ENCODE peak calls at places on chromosomes 2 and 18, in nine cellular contexts. Z is right atrium auricular region, B is bronchial epithelial cell, Y is breast epithelium, O is sigmoid colon, H is Calu3, N is neural progenitor cell, F is IMR-90, G is neural crest cell. E is an unnamed sample.
A peak's percentile ranks its signal among the peaks of the same experiment; 100 is the strongest.

GRCh38 chr18:62118324-62118723 is 68.5 kb downstream of the PIGN start:
- DNase-seq in F (peak; percentile 81), O (no peak), N (no peak), G (no peak), H (no peak), B (no peak), Z (no peak), Y (no peak), E (no peak)

GRCh38 chr2:140589696-140590095 is 1541.1 kb downstream of the LRP1B start:
- DNase-seq in B (no peak), Z (no peak), G (no peak), Y (no peak), O (no peak), H (no peak), F (no peak), N (no peak), E (no peak)

GRCh38 chr2:61726456-61727209 is 127.2 kb downstream of the FAM161A start:
- DNase-seq in Y (no peak), Z (no peak), H (no peak), B (no peak), G (no peak), F (peak; percentile 4), O (no peak), N (no peak), E (no peak)

GRCh38 chr18:3653859-3654441 is 204.0 kb downstream of the TGIF1 start:
- DNase-seq in F (no peak), O (no peak), N (no peak), Z (no peak), G (no peak), Y (no peak), H (no peak), B (no peak), E (no peak)

GRCh38 chr2:149561309-149561926 is 26.2 kb downstream of the MMADHC start:
- DNase-seq in G (peak; percentile 51), O (no peak), Z (no peak), B (peak; percentile 42), Y (no peak), H (peak; percentile 39), N (peak; percentile 45), F (peak; percentile 30), E (no peak)

GRCh38 chr2:14941151-14941631 is 308.7 kb downstream of the LRATD1 start:
- DNase-seq in G (no peak), F (peak; percentile 11), H (no peak), N (no peak), Z (no peak), Y (no peak), B (no peak), O (no peak), E (no peak)

GRCh38 chr2:144995482-144995881 is 475.6 kb upstream of the ZEB2 start:
- DNase-seq in N (no peak), B (no peak), Z (no peak), H (no peak), O (no peak), Y (no peak), G (no peak), F (no peak), E (no peak)

GRCh38 chr2:235314371-235314915 is 179.4 kb upstream of the AGAP1 start:
- DNase-seq in Y (no peak), F (no peak), O (no peak), G (no peak), Z (no peak), H (no peak), N (no peak), B (no peak), E (no peak)

GRCh38 chr2:109032229-109032800 is 43.3 kb upstream of the EDAR start:
- DNase-seq in H (no peak), B (no peak), Z (no peak), O (no peak), Y (no peak), N (no peak), G (no peak), F (no peak), E (no peak)

GRCh38 chr2:82939211-82939610 is 1519.9 kb downstream of the SUCLG1 start:
- DNase-seq in O (no peak), N (no peak), G (no peak), B (no peak), H (no peak), F (no peak), Z (no peak), Y (no peak), E (no peak)

DNA sequence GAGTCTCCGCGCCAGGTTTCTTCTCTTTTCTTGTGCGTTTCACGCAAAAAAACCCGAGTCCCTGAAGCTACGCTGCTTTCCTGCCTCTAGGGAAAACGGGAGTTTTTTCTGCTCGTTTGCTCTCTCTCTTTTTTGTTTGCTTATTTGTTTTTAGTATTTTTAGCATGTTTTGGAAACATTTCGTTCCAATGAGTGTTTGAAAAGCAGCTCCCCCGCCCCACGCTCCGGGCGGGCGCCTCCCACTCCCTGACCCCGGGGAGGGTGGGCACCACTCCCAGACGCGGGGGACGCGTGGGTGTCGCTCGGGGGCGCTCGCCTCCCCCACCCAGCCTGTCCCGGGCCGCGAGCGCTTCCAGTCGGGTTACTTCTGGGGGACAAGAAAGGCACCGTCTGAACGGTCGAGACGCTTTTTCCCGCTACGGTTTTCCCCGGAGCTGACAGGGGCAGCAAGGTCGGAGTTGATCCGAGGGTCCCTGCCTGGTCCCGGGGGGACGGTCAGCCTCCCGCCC is 446 bp upstream of the EFHD1 start:
- DNase-seq in H (peak; percentile 24), O (peak; percentile 83), F (no peak), B (no peak), Z (no peak), Y (no peak), G (no peak), N (peak; percentile 23), E (no peak)
- TF ChIP-seq CTCF in H (no peak), O (no peak), F (no peak), B (no peak), Z (no peak), Y (peak; percentile 18), G (peak; percentile 30), N (peak; percentile 20), E (peak; percentile 37)

GRCh38 chr2:64792310-64792709 is 138.6 kb upstream of the SERTAD2 start:
- DNase-seq in Y (no peak), G (no peak), B (no peak), Z (no peak), H (no peak), F (peak; percentile 20), O (no peak), N (no peak), E (no peak)
- TF ChIP-seq CTCF in Y (no peak), G (no peak), B (no peak), Z (peak; percentile 28), H (no peak), F (no peak), O (no peak), N (no peak), E (peak; percentile 22)

DNA sequence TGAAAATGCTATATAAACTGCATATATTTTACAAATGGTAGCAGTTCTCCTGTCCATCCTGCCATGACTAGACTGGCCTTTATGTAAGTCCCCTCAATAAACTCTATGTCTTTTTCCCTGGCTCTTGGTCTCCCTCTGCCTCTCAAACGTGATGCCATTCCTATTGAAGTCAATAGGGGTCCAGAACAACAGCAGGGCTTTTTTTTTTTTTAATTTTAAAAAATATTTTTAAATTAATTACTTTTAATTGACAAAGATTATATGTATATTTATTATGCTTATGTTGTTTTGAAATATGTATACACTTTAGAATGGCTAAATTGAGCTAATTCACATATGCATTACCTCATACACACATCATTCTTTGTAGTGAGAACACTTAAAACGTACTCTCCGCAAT is 123.2 kb downstream of the LRRTM4 start:
- DNase-seq in Y (no peak), Z (no peak), O (no peak), H (no peak), F (no peak), G (no peak), N (no peak), B (no peak), E (no peak)
- TF ChIP-seq CTCF in Y (no peak), Z (no peak), O (no peak), H (no peak), F (no peak), G (peak; percentile 29), N (peak; percentile 13), B (no peak), E (peak; percentile 52)

GRCh38 chr18:37361223-37362157 is 204.1 kb downstream of the CELF4 start:
- DNase-seq in Y (peak; percentile 58), N (peak; percentile 45), H (no peak), Z (no peak), G (no peak), O (no peak), B (no peak), F (no peak), E (no peak)

GRCh38 chr18:37362158-37362890 is 203.3 kb downstream of the CELF4 start:
- DNase-seq in G (peak; percentile 6), B (no peak), N (no peak), F (no peak), H (no peak), O (no peak), Z (no peak), Y (no peak), E (no peak)

GRCh38 chr18:37368110-37368812 is 197.3 kb downstream of the CELF4 start:
- DNase-seq in Y (peak; percentile 48), F (no peak), H (no peak), Z (no peak), O (no peak), B (no peak), G (no peak), N (no peak), E (no peak)

GRCh38 chr18:37364237-37364636 is 201.4 kb downstream of the CELF4 start:
- DNase-seq in Y (peak; percentile 88), N (no peak), G (no peak), F (no peak), H (no peak), O (no peak), B (no peak), Z (peak; percentile 67), E (no peak)
- TF ChIP-seq CTCF in Y (no peak), N (no peak), G (no peak), F (no peak), H (no peak), O (no peak), B (no peak), Z (no peak), E (no peak)

DNA sequence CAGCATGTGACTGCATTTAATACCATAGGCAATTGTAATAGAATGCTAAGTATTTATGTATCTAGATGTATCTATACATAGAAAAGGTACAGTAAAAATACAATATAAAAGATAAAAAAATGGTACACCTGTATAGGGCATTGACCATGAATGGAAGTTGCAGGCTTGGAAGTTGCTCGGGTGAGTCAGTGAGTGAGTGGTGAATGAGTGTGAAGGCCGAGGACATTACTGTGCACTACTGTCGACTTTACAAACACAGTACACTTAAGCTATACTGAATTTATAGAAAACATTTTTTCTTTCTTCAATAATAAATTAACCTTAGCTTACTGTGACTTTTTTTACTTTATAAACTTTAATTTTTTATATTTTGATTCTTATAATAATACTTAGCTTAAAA is 8.9 kb downstream of the DIS3L2 start:
- DNase-seq in Y (no peak), Z (no peak), N (no peak), H (no peak), B (peak; percentile 53), G (no peak), F (peak; percentile 34), O (no peak), E (no peak)
- TF ChIP-seq CTCF in Y (no peak), Z (no peak), N (no peak), H (no peak), B (no peak), G (no peak), F (no peak), O (no peak), E (no peak)

E was measured in type B pancreatic cell.